ENCODE peak calls at places on chromosome 1, in six cellular contexts. T is uterus, E is pancreas, J is ascending aorta, H is transverse colon, K is esophagus squamous epithelium. I is an unnamed sample. For H3K4me1, the result is how much of the 10 kb centered on the place peaks cover.

GRCh38 chr1:219265026-219265515 is 91.4 kb downstream of the LYPLAL1 start:
- DNase-seq in K (no peak), J (no peak), E (no peak), T (no peak), H (no peak), I (no peak)

GRCh38 chr1:52904590-52905375 is 16.8 kb downstream of the ECHDC2 start:
- DNase-seq in T (no peak), K (no peak), H (no peak), E (no peak), J (no peak), I (peak)

GRCh38 chr1:27663735-27664119 is 8.3 kb downstream of the IFI6 start:
- DNase-seq in J (no peak), E (no peak), K (no peak), H (no peak), T (no peak), I (no peak)

GRCh38 chr1:35929730-35930592 is 944 bp upstream of the AGO3 start:
- DNase-seq in J (no peak), H (peak), K (peak), E (peak), T (peak), I (peak)

GRCh38 chr1:2228684-2229031 is 539 bp downstream of the SKI start:
- DNase-seq in K (no peak), H (no peak), J (no peak), T (no peak), E (peak), I (peak)

GRCh38 chr1:905811-906531 is 17.8 kb upstream of the SAMD11 start:
- DNase-seq in K (no peak), E (no peak), T (peak), H (peak), J (peak), I (no peak)

GRCh38 chr1:14880456-14881316 is 272.9 kb upstream of the TMEM51 start:
- DNase-seq in T (no peak), J (no peak), H (no peak), E (peak), K (no peak), I (no peak)

GRCh38 chr1:56872597-56872996 is 18.0 kb downstream of the C8A start:
- DNase-seq in K (no peak), T (no peak), J (no peak), E (no peak), H (no peak), I (no peak)

GRCh38 chr1:165539306-165539705 is 4.5 kb upstream of the LRRC52 start:
- DNase-seq in E (no peak), J (no peak), H (no peak), T (no peak), K (no peak), I (no peak)

GRCh38 chr1:212686591-212686990 is 13.0 kb downstream of the BATF3 start:
- DNase-seq in K (no peak), J (no peak), E (no peak), T (no peak), H (no peak), I (no peak)

GRCh38 chr1:71049951-71050598 is 2.5 kb upstream of the PTGER3 start:
- DNase-seq in J (no peak), T (peak), E (peak), H (no peak), K (no peak), I (peak)

GRCh38 chr1:244237445-244237844 is 186.4 kb downstream of the ZBTB18 start:
- DNase-seq in T (no peak), H (no peak), K (no peak), E (no peak), J (no peak), I (no peak)

GRCh38 chr1:195591917-195592672 is 1016.1 kb downstream of the KCNT2 start:
- DNase-seq in E (no peak), J (no peak), K (no peak), T (no peak), H (no peak), I (no peak)

GRCh38 chr1:211581521-211581920 is 2.6 kb upstream of the SLC30A1 start:
- DNase-seq in H (no peak), K (no peak), T (peak), E (no peak), J (no peak), I (no peak)

GRCh38 chr1:10428956-10429355 is 1.3 kb upstream of the CENPS start:
- DNase-seq in H (no peak), T (no peak), E (no peak), K (no peak), J (no peak), I (no peak)

GRCh38 chr1:21868482-21868881 is 56.4 kb downstream of the LDLRAD2 start:
- DNase-seq in J (no peak), H (no peak), K (no peak), E (no peak), T (no peak), I (no peak)

GRCh38 chr1:153880962-153881361 is 41.8 kb downstream of the GATAD2B start:
- DNase-seq in H (peak), K (peak), E (peak), J (peak), T (peak), I (peak)

GRCh38 chr1:27538793-27539192 is 48.8 kb upstream of the WASF2 start:
- DNase-seq in H (no peak), K (no peak), J (no peak), T (no peak), E (no peak), I (no peak)

GRCh38 chr1:44485229-44485932 is 80.3 kb downstream of the RNF220 start:
- DNase-seq in H (no peak), T (peak), K (no peak), J (no peak), E (no peak), I (no peak)

GRCh38 chr1:44327679-44328491 is 27.2 kb downstream of the ERI3 start:
- DNase-seq in T (peak), H (peak), E (peak), K (peak), J (peak), I (peak)

GRCh38 chr1:220695426-220695825 is 5.3 kb downstream of the C1orf115 start:
- DNase-seq in K (no peak), H (no peak), J (no peak), E (no peak), T (no peak), I (no peak)

GRCh38 chr1:7948950-7949349 is 8.3 kb upstream of the TNFRSF9 start:
- DNase-seq in J (no peak), H (no peak), T (no peak), K (no peak), E (no peak), I (no peak)

GRCh38 chr1:84712288-84712874 is 22.1 kb upstream of the SSX2IP start:
- DNase-seq in J (no peak), E (no peak), T (no peak), K (no peak), H (no peak), I (no peak)

GRCh38 chr1:64133036-64133435 is 70.4 kb upstream of the UBE2U start:
- DNase-seq in J (no peak), K (no peak), E (no peak), T (no peak), H (no peak), I (no peak)

GRCh38 chr1:10078494-10078893 is 45.7 kb downstream of the UBE4B start:
- DNase-seq in H (no peak), T (peak), E (no peak), K (no peak), J (no peak), I (no peak)

GRCh38 chr1:30809514-30810263 is 52.1 kb upstream of the LAPTM5 start:
- DNase-seq in K (no peak), T (no peak), J (no peak), H (no peak), E (no peak), I (no peak)

GRCh38 chr1:154502066-154502741 is at the start of the genes SHE and TDRD10:
- DNase-seq in T (peak), H (peak), J (no peak), K (no peak), E (no peak), I (peak)

GRCh38 chr1:159825564-159825963 is 1.1 kb upstream of the SLAMF8 start:
- DNase-seq in K (no peak), E (no peak), J (no peak), H (no peak), T (no peak), I (no peak)

GRCh38 chr1:45542591-45542990 is 8.0 kb upstream of the AKR1A1 start:
- DNase-seq in K (no peak), E (no peak), J (no peak), T (no peak), H (peak), I (no peak)

GRCh38 chr1:5822726-5823125 is 169.5 kb downstream of the NPHP4 start:
- DNase-seq in H (no peak), T (no peak), J (no peak), K (no peak), E (no peak), I (no peak)

GRCh38 chr1:228004331-228004871 is 2.4 kb upstream of the WNT3A start:
- DNase-seq in E (no peak), H (no peak), T (peak), K (no peak), J (no peak), I (no peak)

GRCh38 chr1:2528611-2528965 is 1.5 kb downstream of the HES5 start:
- DNase-seq in E (no peak), T (no peak), K (no peak), H (no peak), J (no peak), I (no peak)

GRCh38 chr1:20848162-20848561 is 61.1 kb upstream of the HP1BP3 start:
- DNase-seq in E (no peak), J (no peak), T (no peak), H (no peak), K (no peak), I (no peak)

GRCh38 chr1:18540136-18540765 is 59.5 kb downstream of the KLHDC7A start:
- DNase-seq in K (no peak), T (no peak), H (no peak), E (no peak), J (no peak), I (no peak)

GRCh38 chr1:18537386-18538306 is 56.9 kb downstream of the KLHDC7A start:
- DNase-seq in E (no peak), H (no peak), T (no peak), J (no peak), K (no peak), I (no peak)

GRCh38 chr1:18536943-18537342 is 56.2 kb downstream of the KLHDC7A start:
- DNase-seq in K (no peak), T (no peak), J (no peak), E (no peak), H (no peak), I (no peak)

GRCh38 chr1:18541046-18541795 is 60.5 kb downstream of the KLHDC7A start:
- DNase-seq in H (no peak), J (no peak), T (no peak), E (no peak), K (no peak), I (no peak)

GRCh38 chr1:18539171-18539570 is 58.4 kb downstream of the KLHDC7A start:
- DNase-seq in H (no peak), E (no peak), K (no peak), T (no peak), J (no peak), I (no peak)
- H3K4me1 ChIP-seq in H (under half), E (under half), K (under half), T (under half), J (under half), I (under half)

DNA sequence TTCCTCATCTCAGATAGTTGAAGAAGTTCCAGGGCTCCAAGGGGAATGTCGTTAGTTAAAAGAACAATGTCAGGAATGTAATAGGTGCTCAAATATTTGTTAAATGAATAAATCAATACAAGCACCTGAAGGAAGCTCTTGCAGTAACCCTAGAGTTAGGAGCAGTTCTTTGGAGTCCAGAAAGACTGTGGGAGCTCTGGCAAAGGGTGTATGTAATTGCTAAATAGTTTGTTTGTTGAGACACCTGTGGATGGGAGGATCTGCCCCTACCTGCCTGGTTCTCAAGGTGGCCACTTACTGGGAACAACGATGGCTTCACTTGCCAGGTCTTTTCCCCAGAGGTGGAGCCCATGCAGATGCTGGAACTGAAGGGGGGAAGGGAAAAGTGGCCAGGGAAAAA is 27.5 kb upstream of the JUN start:
- DNase-seq in H (no peak), T (no peak), E (no peak), K (no peak), J (no peak), I (no peak)
- H3K4me3 ChIP-seq in H (no peak), T (no peak), E (no peak), K (no peak), J (no peak), I (no peak)

GRCh38 chr1:68162761-68163160 is 69.6 kb downstream of the WLS start:
- DNase-seq in K (no peak), T (no peak), H (no peak), E (no peak), J (no peak), I (no peak)
- TF ChIP-seq CTCF in K (no peak), T (no peak), H (peak), E (no peak), J (no peak), I (no peak)

DNA sequence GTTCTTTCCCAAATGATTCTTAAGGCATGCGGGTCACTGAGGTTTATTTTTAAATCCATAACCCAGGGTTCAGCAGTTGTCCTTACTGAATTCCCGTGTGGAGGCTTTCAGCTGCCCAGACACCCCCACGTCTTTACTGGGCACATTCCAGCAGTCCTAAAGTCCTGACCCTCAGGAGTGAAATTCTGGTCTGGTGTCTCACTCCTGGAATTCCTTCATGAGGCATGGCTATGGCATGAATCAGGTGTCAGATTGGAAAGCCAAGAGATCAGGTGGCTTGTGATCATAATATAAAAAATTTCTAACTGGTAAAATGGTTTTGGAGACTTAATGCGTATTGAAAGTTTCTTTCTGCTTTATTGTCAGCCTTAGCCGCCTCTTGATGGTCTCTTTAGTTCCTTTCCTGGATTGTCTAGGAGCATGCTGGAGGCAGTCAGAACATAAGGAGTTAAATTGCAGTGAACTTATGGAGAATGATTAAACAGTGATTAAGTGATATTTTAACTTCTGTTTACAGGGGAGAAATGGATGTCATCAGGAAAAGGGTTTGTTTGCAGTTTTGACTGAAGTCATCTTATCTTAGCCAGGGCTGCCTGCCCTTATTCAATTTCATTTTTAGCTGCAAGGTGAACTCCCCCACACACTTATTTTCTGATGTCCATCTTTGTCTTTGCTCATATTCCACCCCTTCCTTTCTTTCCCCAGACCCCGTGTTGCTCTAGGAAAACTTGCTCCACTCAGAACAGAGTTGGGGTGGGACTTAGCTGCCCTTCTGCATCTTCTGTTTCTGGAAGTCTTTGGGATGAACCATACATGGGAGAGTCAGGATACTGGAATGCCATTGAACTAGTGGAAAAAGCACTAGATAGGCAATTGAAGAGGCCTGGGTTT is 25.7 kb upstream of the MACF1 start:
- DNase-seq in J (no peak), T (peak), H (no peak), E (peak), K (no peak), I (no peak)
- H3K4me1 ChIP-seq in J (under half), T (under half), H (half or more), E (under half), K (under half), I (under half)

GRCh38 chr1:178091986-178092745 is 1.7 kb upstream of the RASAL2 start:
- DNase-seq in K (no peak), T (no peak), H (no peak), E (no peak), J (no peak), I (no peak)
- H3K4me3 ChIP-seq in K (no peak), T (no peak), H (no peak), E (no peak), J (no peak), I (no peak)

DNA sequence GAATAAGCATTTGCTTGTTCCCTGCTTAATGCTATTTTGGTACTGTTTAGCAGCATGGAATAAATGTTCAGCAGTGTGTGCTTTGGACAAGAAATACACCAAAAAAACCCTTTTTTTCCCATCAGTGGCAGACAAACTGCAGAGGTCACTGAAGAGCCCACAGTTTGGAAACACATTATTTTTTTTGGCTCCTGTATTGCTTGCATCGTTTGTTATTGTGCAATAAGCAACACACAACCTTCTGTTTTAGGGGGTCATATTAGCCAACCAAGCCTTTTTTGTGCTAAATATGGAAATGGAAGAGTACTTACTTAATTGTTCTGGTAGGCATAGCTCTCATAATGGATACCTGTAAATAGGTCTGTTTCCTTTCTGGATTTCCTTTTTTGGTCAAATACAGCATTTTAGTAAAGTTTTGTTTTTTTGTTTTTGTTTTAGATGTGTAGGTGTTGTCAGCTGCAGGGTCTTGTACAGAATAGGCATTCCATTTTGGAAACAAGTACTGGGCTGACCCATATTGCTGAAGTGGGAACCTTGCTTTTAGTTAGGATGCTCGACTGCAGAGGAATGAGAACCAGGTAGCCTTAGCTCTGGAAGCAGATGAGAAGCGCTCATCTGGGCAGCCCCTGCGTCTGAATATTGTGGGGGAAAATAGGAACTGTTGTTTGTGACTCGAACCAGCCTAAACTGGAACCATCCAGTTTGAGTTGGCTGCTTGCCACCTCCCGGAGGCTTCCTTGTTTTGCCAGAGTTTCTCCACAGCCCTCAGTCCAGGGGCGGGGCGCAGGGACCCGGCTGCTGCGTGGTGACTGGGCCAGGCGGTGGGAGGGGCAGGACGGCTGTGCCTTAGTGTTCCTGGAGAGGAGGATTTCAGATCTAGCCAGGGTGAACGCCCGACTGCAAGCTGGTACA is 38.5 kb downstream of the SPEN start:
- DNase-seq in J (peak), H (peak), E (peak), T (peak), K (peak), I (peak)
- TF ChIP-seq CTCF in J (no peak), H (no peak), E (no peak), T (peak), K (no peak), I (no peak)

GRCh38 chr1:33473900-33474299 is 1.5 kb downstream of the ZSCAN20 start:
- DNase-seq in T (no peak), E (no peak), H (no peak), J (no peak), K (no peak), I (no peak)

GRCh38 chr1:33482412-33482811 is 10.0 kb downstream of the ZSCAN20 start:
- DNase-seq in E (no peak), H (no peak), K (no peak), J (no peak), T (no peak), I (no peak)

GRCh38 chr1:33472349-33472980 is at the start of gene ZSCAN20:
- DNase-seq in J (peak), K (peak), H (peak), E (peak), T (peak), I (peak)

GRCh38 chr1:33477451-33477850 is 5.0 kb downstream of the ZSCAN20 start:
- DNase-seq in J (no peak), H (no peak), T (no peak), K (no peak), E (no peak), I (no peak)
- H3K4me1 ChIP-seq in J (under half), H (under half), T (under half), K (under half), E (under half), I (under half)

GRCh38 chr1:178096421-178096820 is 2.5 kb downstream of the RASAL2 start:
- DNase-seq in J (no peak), H (no peak), E (no peak), K (no peak), T (no peak), I (no peak)

GRCh38 chr1:178101266-178101630 is 7.3 kb downstream of the RASAL2 start:
- DNase-seq in K (no peak), T (no peak), H (no peak), J (no peak), E (no peak), I (no peak)

GRCh38 chr1:178098262-178098661 is 4.4 kb downstream of the RASAL2 start:
- DNase-seq in K (no peak), H (no peak), E (no peak), T (no peak), J (no peak), I (no peak)

GRCh38 chr1:178102218-178102617 is 8.3 kb downstream of the RASAL2 start:
- DNase-seq in H (no peak), J (no peak), T (no peak), K (no peak), E (no peak), I (no peak)

DNA sequence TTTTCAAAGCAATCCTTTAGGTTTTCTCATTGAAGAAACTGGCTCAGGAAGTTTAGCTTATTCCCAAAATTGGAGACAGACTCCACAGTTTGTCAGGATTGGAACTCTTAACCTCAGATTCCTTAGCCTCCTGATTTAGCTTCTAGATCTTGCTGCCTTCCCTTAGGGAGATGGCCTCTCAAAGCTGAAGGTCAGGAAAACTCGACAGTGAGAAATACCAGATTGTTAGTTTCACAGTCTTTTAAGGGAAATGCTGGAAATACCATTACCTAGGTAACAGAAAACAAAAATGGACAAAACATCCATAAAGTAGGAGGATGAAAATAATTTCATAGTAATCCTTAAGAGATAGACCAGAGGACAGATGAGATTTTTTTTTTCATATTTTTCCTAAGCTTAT is 7.8 kb downstream of the RASAL2 start:
- DNase-seq in E (no peak), H (no peak), T (no peak), K (no peak), J (no peak), I (no peak)
- H3K4me3 ChIP-seq in E (no peak), H (no peak), T (no peak), K (no peak), J (no peak), I (no peak)

I was measured in mucosa of descending colon.